ENCODE peak calls at places on chromosomes 5 and 9, in ten cellular contexts. K is GDM1; A is AG09309; Q is activated CD4-positive, alpha-beta T cell treated with anti-CD3 and anti-CD28 coated beads, Interleukin-2, amount 50 U/mL, for 4 hours; M is omental fat pad; O is uterus; L is cardiac fibroblast; W is sciatic nerve; P is IMR-90; H is ACHN. E is an unnamed sample.

GRCh38 chr9:2053883-2054845 is 39.0 kb downstream of the SMARCA2 start:
- DNase-seq in K (no peak), A (peak), Q (peak), M (no peak), O (no peak), L (peak), W (no peak), P (peak), H (peak), E (peak)

GRCh38 chr9:121966706-121967105 is 126.4 kb downstream of the TTLL11 start:
- DNase-seq in K (no peak), A (no peak), Q (no peak), M (no peak), O (no peak), L (no peak), W (no peak), P (no peak), H (no peak), E (no peak)

GRCh38 chr9:91811024-91811909 is 138.8 kb downstream of the ROR2 start:
- DNase-seq in K (no peak), A (no peak), Q (no peak), M (no peak), O (no peak), L (no peak), W (no peak), P (no peak), H (no peak), E (no peak)

GRCh38 chr5:119166026-119166425 is 95.1 kb downstream of the DMXL1 start:
- DNase-seq in K (no peak), A (no peak), Q (no peak), M (no peak), O (no peak), L (no peak), W (no peak), P (no peak), H (no peak), E (no peak)

GRCh38 chr5:109533847-109534272 is 124.1 kb upstream of the PJA2 start:
- DNase-seq in K (no peak), A (no peak), Q (no peak), M (no peak), O (no peak), L (peak), W (no peak), P (no peak), H (no peak), E (peak)

GRCh38 chr5:107674655-107675054 is 3.9 kb upstream of the EFNA5 start:
- DNase-seq in K (no peak), A (no peak), Q (no peak), M (no peak), O (no peak), L (peak), W (no peak), P (peak), H (no peak), E (no peak)

GRCh38 chr9:136238342-136238732 is 7.3 kb downstream of the QSOX2 start:
- DNase-seq in K (no peak), A (no peak), Q (no peak), M (no peak), O (no peak), L (no peak), W (no peak), P (no peak), H (no peak), E (no peak)

GRCh38 chr9:15736569-15736968 is 183.7 kb downstream of the CCDC171 start:
- DNase-seq in K (no peak), A (no peak), Q (no peak), M (no peak), O (no peak), L (no peak), W (no peak), P (no peak), H (no peak), E (no peak)

GRCh38 chr5:66789434-66789833 is 193.2 kb downstream of the MAST4 start:
- DNase-seq in K (no peak), A (no peak), Q (no peak), M (no peak), O (no peak), L (no peak), W (no peak), P (no peak), H (no peak), E (no peak)

GRCh38 chr5:34915856-34916192 is 313 bp downstream of the BRIX1 start:
- DNase-seq in K (no peak), A (no peak), Q (peak), M (no peak), O (no peak), L (no peak), W (no peak), P (no peak), H (peak), E (no peak)

GRCh38 chr5:176373100-176373818 is 8.0 kb downstream of the ARL10 start:
- DNase-seq in K (no peak), A (no peak), Q (no peak), M (no peak), O (peak), L (no peak), W (no peak), P (peak), H (no peak), E (peak)

GRCh38 chr9:133513214-133514088 is 11.3 kb downstream of the MYMK start:
- DNase-seq in K (no peak), A (no peak), Q (no peak), M (no peak), O (no peak), L (no peak), W (no peak), P (no peak), H (no peak), E (peak)

GRCh38 chr9:76531231-76531775 is 72.3 kb downstream of the GCNT1 start:
- DNase-seq in K (no peak), A (no peak), Q (no peak), M (no peak), O (no peak), L (no peak), W (no peak), P (no peak), H (no peak), E (no peak)

GRCh38 chr9:134661791-134662142 is 20.2 kb downstream of the COL5A1 start:
- DNase-seq in K (no peak), A (peak), Q (no peak), M (no peak), O (peak), L (peak), W (peak), P (peak), H (no peak), E (no peak)

GRCh38 chr5:90224342-90224741 is 185.2 kb downstream of the CETN3 start:
- DNase-seq in K (no peak), A (no peak), Q (no peak), M (no peak), O (no peak), L (no peak), W (no peak), P (no peak), H (no peak), E (no peak)

GRCh38 chr9:121285835-121286687 is 18.1 kb downstream of the GSN start:
- DNase-seq in K (peak), A (peak), Q (no peak), M (no peak), O (peak), L (peak), W (peak), P (peak), H (no peak), E (peak)

GRCh38 chr9:72150172-72150571 is 932 bp downstream of the GDA start:
- DNase-seq in K (no peak), A (no peak), Q (no peak), M (no peak), O (no peak), L (no peak), W (no peak), P (no peak), H (no peak), E (no peak)

GRCh38 chr9:27528278-27528885 is 1.2 kb downstream of the MOB3B start:
- DNase-seq in K (no peak), A (no peak), Q (peak), M (peak), O (peak), L (peak), W (peak), P (peak), H (no peak), E (peak)

GRCh38 chr9:36826581-36826980 is 207.5 kb downstream of the PAX5 start:
- DNase-seq in K (no peak), A (no peak), Q (no peak), M (no peak), O (no peak), L (no peak), W (peak), P (no peak), H (no peak), E (no peak)

GRCh38 chr9:38160613-38161215 is 91.7 kb upstream of the SHB start:
- DNase-seq in K (peak), A (no peak), Q (peak), M (peak), O (peak), L (peak), W (peak), P (peak), H (peak), E (peak)